ENCODE peak calls at places on chromosomes 4 and X, in four cellular contexts. One of them, this sample, is unnamed.

GRCh38 chr4:182888894-182889293 is 28.3 kb downstream of the DCTD start:
- DNase-seq in type B pancreatic cell: no peak
- DNase-seq in AG09309: no peak
- DNase-seq in ACHN: no peak
- DNase-seq in this sample: no peak

GRCh38 chr4:164514765-164515164 is 239.2 kb upstream of the SMIM31 start:
- DNase-seq in type B pancreatic cell: no peak
- DNase-seq in AG09309: no peak
- DNase-seq in ACHN: no peak
- DNase-seq in this sample: no peak

GRCh38 chrX:153769158-153769864 is 5.3 kb downstream of the PLXNB3 start:
- DNase-seq in type B pancreatic cell: no peak
- DNase-seq in AG09309: no peak
- DNase-seq in ACHN: no peak
- DNase-seq in this sample: no peak

GRCh38 chr4:150510176-150510875 is 71.6 kb upstream of the MAB21L2 start:
- DNase-seq in type B pancreatic cell: no peak
- DNase-seq in AG09309: peak
- DNase-seq in ACHN: no peak
- DNase-seq in this sample: no peak

GRCh38 chrX:120727503-120727902 is 97.6 kb upstream of the C1GALT1C1 start:
- DNase-seq in type B pancreatic cell: no peak
- DNase-seq in AG09309: no peak
- DNase-seq in ACHN: no peak
- DNase-seq in this sample: no peak

GRCh38 chr4:36841583-36842326 is 402.8 kb upstream of the NWD2 start:
- DNase-seq in type B pancreatic cell: no peak
- DNase-seq in AG09309: no peak
- DNase-seq in ACHN: no peak
- DNase-seq in this sample: no peak

GRCh38 chr4:118326585-118326984 is 26.2 kb downstream of the PRSS12 start:
- DNase-seq in type B pancreatic cell: no peak
- DNase-seq in AG09309: no peak
- DNase-seq in ACHN: no peak
- DNase-seq in this sample: no peak

GRCh38 chrX:114985967-114986592 is 31.3 kb downstream of the IL13RA2 start:
- DNase-seq in type B pancreatic cell: no peak
- DNase-seq in AG09309: no peak
- DNase-seq in ACHN: no peak
- DNase-seq in this sample: no peak

GRCh38 chrX:152925835-152926234 is 28.0 kb downstream of the ZNF185 start:
- DNase-seq in type B pancreatic cell: no peak
- DNase-seq in AG09309: no peak
- DNase-seq in ACHN: no peak
- DNase-seq in this sample: no peak

GRCh38 chrX:132270699-132271098 is 51.5 kb upstream of the RAP2C start:
- DNase-seq in type B pancreatic cell: no peak
- DNase-seq in AG09309: peak
- DNase-seq in ACHN: no peak
- DNase-seq in this sample: no peak

GRCh38 chrX:131821945-131822622 is 201.0 kb upstream of the STK26 start:
- DNase-seq in type B pancreatic cell: no peak
- DNase-seq in AG09309: peak
- DNase-seq in ACHN: no peak
- DNase-seq in this sample: no peak

GRCh38 chrX:154791467-154791866 is 13.8 kb downstream of the MPP1 start:
- DNase-seq in type B pancreatic cell: no peak
- DNase-seq in AG09309: no peak
- DNase-seq in ACHN: peak
- DNase-seq in this sample: no peak

GRCh38 chrX:2841511-2841910 is 12.8 kb downstream of the GYG2 start:
- DNase-seq in type B pancreatic cell: no peak
- DNase-seq in AG09309: no peak
- DNase-seq in ACHN: no peak
- DNase-seq in this sample: no peak

GRCh38 chr4:150242820-150243458 is 164.7 kb downstream of the DCLK2 start:
- DNase-seq in type B pancreatic cell: no peak
- DNase-seq in AG09309: no peak
- DNase-seq in ACHN: peak
- DNase-seq in this sample: peak

GRCh38 chr4:76690906-76691275 is 207.1 kb downstream of the SOWAHB start:
- DNase-seq in type B pancreatic cell: no peak
- DNase-seq in AG09309: no peak
- DNase-seq in ACHN: no peak
- DNase-seq in this sample: peak

GRCh38 chrX:103608305-103608963 is 671 bp downstream of the TCEAL3 start:
- DNase-seq in type B pancreatic cell: no peak
- DNase-seq in AG09309: no peak
- DNase-seq in ACHN: no peak
- DNase-seq in this sample: no peak

GRCh38 chr4:74391890-74392478 is 27.0 kb downstream of the EREG start:
- DNase-seq in type B pancreatic cell: no peak
- DNase-seq in AG09309: no peak
- DNase-seq in ACHN: no peak
- DNase-seq in this sample: no peak

GRCh38 chr4:101221294-101221693 is 126.0 kb downstream of the PPP3CA start:
- DNase-seq in type B pancreatic cell: no peak
- DNase-seq in AG09309: no peak
- DNase-seq in ACHN: no peak
- DNase-seq in this sample: no peak

GRCh38 chrX:25873196-25873595 is 264.9 kb upstream of the MAGEB18 start:
- DNase-seq in type B pancreatic cell: no peak
- DNase-seq in AG09309: no peak
- DNase-seq in ACHN: peak
- DNase-seq in this sample: peak

GRCh38 chr4:5574386-5574785 is 134.0 kb downstream of the EVC2 start:
- DNase-seq in type B pancreatic cell: no peak
- DNase-seq in AG09309: no peak
- DNase-seq in ACHN: no peak
- DNase-seq in this sample: no peak

GRCh38 chr4:177964061-177964460 is 521.8 kb upstream of the AGA start:
- DNase-seq in type B pancreatic cell: no peak
- DNase-seq in AG09309: no peak
- DNase-seq in ACHN: peak
- DNase-seq in this sample: no peak

GRCh38 chr4:76515975-76516853 is 81.2 kb downstream of the SHROOM3 start:
- DNase-seq in type B pancreatic cell: no peak
- DNase-seq in AG09309: no peak
- DNase-seq in ACHN: no peak
- DNase-seq in this sample: no peak

GRCh38 chrX:8284131-8284530 is 113.1 kb upstream of the VCX2 start:
- DNase-seq in type B pancreatic cell: no peak
- DNase-seq in AG09309: no peak
- DNase-seq in ACHN: peak
- DNase-seq in this sample: no peak

GRCh38 chr4:147879676-147880075 is 147.8 kb downstream of the ARHGAP10 start:
- DNase-seq in type B pancreatic cell: no peak
- DNase-seq in AG09309: no peak
- DNase-seq in ACHN: no peak
- DNase-seq in this sample: no peak

GRCh38 chr4:102694791-102695190 is 66.0 kb downstream of the MANBA start:
- DNase-seq in type B pancreatic cell: no peak
- DNase-seq in AG09309: no peak
- DNase-seq in ACHN: no peak
- DNase-seq in this sample: no peak

GRCh38 chrX:112874140-112874539 is 33.5 kb upstream of the AMOT start:
- DNase-seq in type B pancreatic cell: no peak
- DNase-seq in AG09309: no peak
- DNase-seq in ACHN: no peak
- DNase-seq in this sample: no peak

GRCh38 chr4:187172340-187172761 is 448.7 kb upstream of the FAT1 start:
- DNase-seq in type B pancreatic cell: no peak
- DNase-seq in AG09309: no peak
- DNase-seq in ACHN: no peak
- DNase-seq in this sample: no peak

GRCh38 chr4:170698334-170698733 is 608.6 kb upstream of the AADAT start:
- DNase-seq in type B pancreatic cell: no peak
- DNase-seq in AG09309: no peak
- DNase-seq in ACHN: no peak
- DNase-seq in this sample: no peak

GRCh38 chr4:134465417-134465816 is 263.8 kb upstream of the PABPC4L start:
- DNase-seq in type B pancreatic cell: no peak
- DNase-seq in AG09309: no peak
- DNase-seq in ACHN: no peak
- DNase-seq in this sample: no peak

GRCh38 chrX:130079824-130080406 is 30.4 kb downstream of the ELF4 start:
- DNase-seq in type B pancreatic cell: no peak
- DNase-seq in AG09309: peak
- DNase-seq in ACHN: peak
- DNase-seq in this sample: peak

GRCh38 chrX:69238153-69238959 is 73.1 kb upstream of the PJA1 start:
- DNase-seq in type B pancreatic cell: no peak
- DNase-seq in AG09309: no peak
- DNase-seq in ACHN: no peak
- DNase-seq in this sample: no peak

GRCh38 chr4:20254517-20255250 is 3.0 kb downstream of the SLIT2 start:
- DNase-seq in type B pancreatic cell: peak
- DNase-seq in AG09309: no peak
- DNase-seq in ACHN: peak
- DNase-seq in this sample: no peak

GRCh38 chr4:104128850-104129213 is 365.9 kb downstream of the CXXC4 start:
- DNase-seq in type B pancreatic cell: no peak
- DNase-seq in AG09309: no peak
- DNase-seq in ACHN: peak
- DNase-seq in this sample: no peak